ENCODE peak calls at places on chromosome 15, in four cellular contexts. V, K, A and Q are unnamed samples.

GRCh38 chr15:31013863-31014607 is 22.6 kb upstream of the MTMR10 start:
- DNase-seq in V (peak), K (no peak), A (no peak), Q (no peak)

GRCh38 chr15:95857124-95857757 is 473.3 kb upstream of the NR2F2 start:
- DNase-seq in V (no peak), K (no peak), A (no peak), Q (no peak)

GRCh38 chr15:36183207-36183606 is 396.2 kb upstream of the CDIN1 start:
- DNase-seq in V (no peak), K (no peak), A (no peak), Q (no peak)

GRCh38 chr15:40942337-40942854 is 10.9 kb upstream of the CHAC1 start:
- DNase-seq in V (peak), K (no peak), A (peak), Q (no peak)

GRCh38 chr15:93321881-93322282 is 232.9 kb upstream of the RGMA start:
- DNase-seq in V (no peak), K (no peak), A (no peak), Q (no peak)

GRCh38 chr15:98369081-98369716 is 279.1 kb upstream of the IGF1R start:
- DNase-seq in V (no peak), K (no peak), A (no peak), Q (no peak)

GRCh38 chr15:72925661-72926060 is 126.6 kb upstream of the NEO1 start:
- DNase-seq in V (no peak), K (no peak), A (no peak), Q (no peak)

GRCh38 chr15:58154769-58155168 is 16.6 kb downstream of the AQP9 start:
- DNase-seq in V (no peak), K (no peak), A (no peak), Q (no peak)

GRCh38 chr15:77417642-77418041 is 2.3 kb downstream of the PEAK1 start:
- DNase-seq in V (no peak), K (no peak), A (no peak), Q (no peak)

GRCh38 chr15:75468908-75469307 is 17.4 kb upstream of the SIN3A start:
- DNase-seq in V (no peak), K (no peak), A (no peak), Q (no peak)

GRCh38 chr15:95170587-95171380 is 939.4 kb downstream of the MCTP2 start:
- DNase-seq in V (no peak), K (no peak), A (no peak), Q (no peak)

GRCh38 chr15:101781927-101782326 is 21.4 kb upstream of the OR4F6 start:
- DNase-seq in V (no peak), K (no peak), A (no peak), Q (no peak)

GRCh38 chr15:41332788-41333527 is at the start of gene NUSAP1:
- DNase-seq in V (no peak), K (peak), A (no peak), Q (no peak)

GRCh38 chr15:101025896-101026631 is 106.9 kb downstream of the LRRK1 start:
- DNase-seq in V (no peak), K (no peak), A (peak), Q (no peak)

GRCh38 chr15:83011271-83012037 is at the start of gene C15orf40:
- DNase-seq in V (peak), K (peak), A (peak), Q (peak)

GRCh38 chr15:66935688-66936087 is 129.7 kb upstream of the SMAD3 start:
- DNase-seq in V (no peak), K (no peak), A (no peak), Q (no peak)

GRCh38 chr15:68321229-68321628 is 43.7 kb downstream of the FEM1B start:
- DNase-seq in V (no peak), K (no peak), A (no peak), Q (no peak)

GRCh38 chr15:62108411-62108810 is 41.6 kb downstream of the C2CD4A start:
- DNase-seq in V (no peak), K (no peak), A (no peak), Q (no peak)

GRCh38 chr15:77004189-77004588 is 9.3 kb downstream of the PSTPIP1 start:
- DNase-seq in V (no peak), K (no peak), A (no peak), Q (no peak)

GRCh38 chr15:60721706-60722105 is 242.8 kb upstream of the ICE2 start:
- DNase-seq in V (no peak), K (no peak), A (no peak), Q (no peak)

GRCh38 chr15:79240036-79240435 is 42.5 kb upstream of the ANKRD34C start:
- DNase-seq in V (no peak), K (no peak), A (no peak), Q (no peak)

GRCh38 chr15:31267161-31268107 is 59.2 kb upstream of the KLF13 start:
- DNase-seq in V (peak), K (no peak), A (peak), Q (peak)